ENCODE peak calls at places on chromosomes 6 and 20, in five cellular contexts. O, H, F, Y and U are unnamed samples.

GRCh38 chr20:32522525-32522774 is 62.7 kb downstream of the NOL4L start:
- DNase-seq in F (no peak), H (no peak), O (no peak), Y (no peak), U (no peak)

GRCh38 chr6:121839891-121840290 is 404.4 kb downstream of the GJA1 start:
- DNase-seq in F (no peak), O (no peak), H (no peak), Y (no peak), U (no peak)

GRCh38 chr6:170029416-170030283 is 261.2 kb downstream of the DLL1 start:
- DNase-seq in H (no peak), Y (no peak), F (no peak), O (peak; percentile 3), U (peak; percentile 69)

GRCh38 chr6:165365371-165365770 is 56.0 kb upstream of the C6orf118 start:
- DNase-seq in Y (no peak), F (no peak), O (no peak), H (no peak), U (no peak)

GRCh38 chr6:71584712-71585436 is 296.3 kb downstream of the OGFRL1 start:
- DNase-seq in O (no peak), H (no peak), F (no peak), Y (no peak), U (no peak)

GRCh38 chr20:47464380-47465101 is 37.1 kb upstream of the NCOA3 start:
- DNase-seq in Y (peak; percentile 100), O (peak; percentile 77), H (peak; percentile 99), F (no peak), U (peak; percentile 90)

GRCh38 chr6:15341311-15341710 is 95.4 kb downstream of the JARID2 start:
- DNase-seq in Y (peak; percentile 53), F (no peak), H (no peak), O (no peak), U (no peak)

GRCh38 chr6:39214846-39215639 is 14.2 kb downstream of the KCNK5 start:
- DNase-seq in H (no peak), O (no peak), F (no peak), Y (peak; percentile 78), U (no peak)

GRCh38 chr20:61925555-61926252 is 140.0 kb downstream of the TAF4 start:
- DNase-seq in H (peak; percentile 32), F (no peak), O (peak; percentile 28), Y (peak; percentile 82), U (no peak)

GRCh38 chr20:14219801-14220461 is 117.5 kb downstream of the FLRT3 start:
- DNase-seq in Y (peak; percentile 81), H (no peak), O (no peak), F (no peak), U (no peak)

GRCh38 chr20:59588236-59588855 is 16.0 kb upstream of the PHACTR3 start:
- DNase-seq in Y (no peak), O (no peak), F (no peak), H (no peak), U (no peak)

GRCh38 chr20:11813106-11813890 is 104.4 kb upstream of the BTBD3 start:
- DNase-seq in F (no peak), O (no peak), H (no peak), Y (no peak), U (no peak)

GRCh38 chr6:62640749-62641148 is 354.7 kb upstream of the KHDRBS2 start:
- DNase-seq in F (no peak), H (no peak), Y (peak; percentile 13), O (no peak), U (no peak)

GRCh38 chr20:39269493-39270217 is 307.5 kb downstream of the DHX35 start:
- DNase-seq in H (no peak), F (no peak), O (no peak), Y (no peak), U (no peak)

GRCh38 chr20:33602826-33603590 is 59.1 kb upstream of the C20orf144 start:
- DNase-seq in Y (no peak), O (no peak), H (no peak), F (no peak), U (no peak)

GRCh38 chr20:19761853-19762252 is 3.8 kb downstream of the RIN2 start:
- DNase-seq in H (no peak), Y (no peak), F (no peak), O (no peak), U (peak; percentile 24)

GRCh38 chr20:6886065-6886729 is 118.7 kb downstream of the BMP2 start:
- DNase-seq in H (no peak), Y (no peak), F (no peak), O (no peak), U (no peak)

GRCh38 chr6:164827537-164827936 is 481.9 kb downstream of the C6orf118 start:
- DNase-seq in H (no peak), O (no peak), F (no peak), Y (peak; percentile 44), U (no peak)

GRCh38 chr20:458766-459165 is 3.6 kb downstream of the TBC1D20 start:
- DNase-seq in F (no peak), O (no peak), Y (no peak), H (no peak), U (no peak)

GRCh38 chr20:38242848-38243449 is 17.6 kb downstream of the KIAA1755 start:
- DNase-seq in F (no peak), O (no peak), H (no peak), Y (peak; percentile 50), U (no peak)

GRCh38 chr6:46186583-46186982 is 15.8 kb upstream of the ENPP5 start:
- DNase-seq in H (peak; percentile 10), F (no peak), O (no peak), Y (peak; percentile 82), U (no peak)

GRCh38 chr6:128807577-128807976 is 75.4 kb upstream of the LAMA2 start:
- DNase-seq in H (peak; percentile 76), Y (peak; percentile 44), O (no peak), F (no peak), U (no peak)

GRCh38 chr6:90397929-90398674 is 101.5 kb upstream of the BACH2 start:
- DNase-seq in F (no peak), Y (peak; percentile 65), O (peak; percentile 29), H (peak; percentile 6), U (no peak)

GRCh38 chr20:58691773-58692578 is 624 bp upstream of the NPEPL1 start:
- DNase-seq in O (peak; percentile 42), H (peak; percentile 53), Y (no peak), F (no peak), U (peak; percentile 81)

GRCh38 chr6:147438758-147439528 is 69.5 kb upstream of the SAMD5 start:
- DNase-seq in Y (no peak), O (no peak), H (no peak), F (no peak), U (no peak)

GRCh38 chr6:53645850-53646249 is 19.7 kb downstream of the KLHL31 start:
- DNase-seq in H (no peak), F (no peak), O (no peak), Y (no peak), U (no peak)

GRCh38 chr6:11979866-11980265 is 32.2 kb upstream of the HIVEP1 start:
- DNase-seq in F (no peak), H (no peak), Y (no peak), O (no peak), U (no peak)

GRCh38 chr6:32637219-32637880 is at the start of gene HLA-DQA1:
- DNase-seq in O (no peak), F (no peak), Y (peak; percentile 7), H (no peak), U (no peak)

GRCh38 chr6:121557146-121557545 is 121.7 kb downstream of the GJA1 start:
- DNase-seq in Y (no peak), H (no peak), F (no peak), O (no peak), U (no peak)

GRCh38 chr20:23308024-23308423 is 42.6 kb upstream of the NXT1 start:
- DNase-seq in O (no peak), F (no peak), Y (no peak), H (no peak), U (no peak)

GRCh38 chr6:79610301-79611009 is 20.7 kb upstream of the SH3BGRL2 start:
- DNase-seq in H (no peak), O (no peak), Y (peak; percentile 63), F (no peak), U (no peak)

GRCh38 chr20:6680854-6681253 is 86.6 kb upstream of the BMP2 start:
- DNase-seq in F (no peak), Y (no peak), H (no peak), O (no peak), U (no peak)

GRCh38 chr6:23547851-23548250 is 578.2 kb upstream of the NRSN1 start:
- DNase-seq in F (no peak), O (no peak), H (no peak), Y (peak; percentile 57), U (no peak)

GRCh38 chr20:63979549-63980316 is at the start of gene SAMD10:
- DNase-seq in Y (peak; percentile 54), H (no peak), O (peak; percentile 42), F (no peak), U (peak; percentile 75)
- TF ChIP-seq CTCF in Y (no peak), H (no peak), O (peak; percentile 51), F (peak; percentile 55), U (no peak)

DNA sequence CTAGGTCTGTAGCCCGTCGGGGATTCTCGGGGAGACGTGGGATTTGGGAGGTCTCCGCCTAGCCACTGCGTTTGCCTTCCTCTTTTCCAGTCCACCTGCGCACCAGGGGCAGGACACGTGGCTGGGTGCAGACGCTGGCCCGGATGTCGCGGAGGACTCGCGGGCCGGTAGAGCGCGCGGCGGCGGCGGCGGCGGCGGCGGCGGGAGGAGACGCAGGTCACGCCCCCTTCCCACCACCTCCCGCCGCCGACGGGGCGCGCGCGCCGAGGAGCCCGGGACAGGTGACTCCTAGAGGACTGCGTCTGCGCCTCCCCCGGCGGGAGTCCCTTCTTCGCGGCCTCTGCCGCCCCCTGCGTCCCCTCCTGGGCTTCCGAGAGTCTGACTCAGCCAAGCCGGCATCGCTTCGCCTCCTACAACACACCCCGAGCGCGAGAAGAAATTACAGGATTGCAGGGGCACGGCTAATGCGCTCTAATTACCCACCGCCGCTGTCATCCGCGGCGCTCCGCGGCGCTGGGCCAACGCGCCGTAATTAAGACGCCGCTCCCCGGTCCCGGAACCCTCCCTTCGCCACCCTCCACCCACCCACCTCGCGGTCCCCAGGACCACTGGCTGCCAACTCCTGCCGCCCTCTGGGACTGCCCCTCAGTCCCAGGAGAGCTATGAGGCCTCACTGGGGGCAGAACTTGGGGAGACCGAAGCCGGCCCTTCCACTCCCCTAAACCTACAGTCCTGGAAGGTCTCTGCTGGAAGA is 124.5 kb downstream of the MRPL14 start:
- DNase-seq in O (peak; percentile 70), H (peak; percentile 53), F (no peak), Y (no peak), U (no peak)
- H3K4me3 ChIP-seq in O (peak overlapping the region; percentile 18), H (no peak overlapping the region), F (peak overlapping the region; percentile 33), Y (peak overlapping the region; percentile 47), U (peak overlapping the region; percentile 67)

GRCh38 chr20:25538838-25539665 is 46.3 kb downstream of the NINL start:
- DNase-seq in F (no peak), O (peak; percentile 55), Y (no peak), H (no peak), U (no peak)
- H3K27ac ChIP-seq in F (peak overlapping the region; percentile 52), O (peak overlapping the region; percentile 80), Y (no peak overlapping the region), H (no peak overlapping the region), U (peak overlapping the region; percentile 12)

GRCh38 chr20:4295226-4295625 is 279.9 kb upstream of the RNF24 start:
- DNase-seq in Y (no peak), H (no peak), F (no peak), O (no peak), U (no peak)

GRCh38 chr20:4289875-4290274 is 274.5 kb upstream of the RNF24 start:
- DNase-seq in Y (peak; percentile 6), O (no peak), H (no peak), F (no peak), U (no peak)
- TF ChIP-seq CTCF in Y (peak; percentile 59), O (no peak), H (no peak), F (no peak), U (no peak)

GRCh38 chr6:93784794-93785757 is 365.7 kb upstream of the EPHA7 start:
- DNase-seq in Y (peak; percentile 71), O (peak; percentile 7), F (no peak), H (peak; percentile 92), U (no peak)
- H3K4me3 ChIP-seq in Y (no peak overlapping the region), O (peak overlapping the region; percentile 20), F (no peak overlapping the region), H (no peak overlapping the region), U (peak overlapping the region; percentile 46)